ENCODE peak calls at places on chromosomes 11 and 22, in six cellular contexts. F, U, S, G, P and R are unnamed samples.

GRCh38 chr11:8971917-8972316 is 7.7 kb upstream of the TMEM9B start:
- DNase-seq in U (no peak), F (no peak), S (no peak), P (no peak), G (no peak), R (no peak)

GRCh38 chr11:72578051-72578450 is 96.2 kb downstream of the PDE2A start:
- DNase-seq in P (peak; percentile 10), U (no peak), S (no peak), G (no peak), F (no peak), R (no peak)

GRCh38 chr11:3111919-3112690 is 53.0 kb downstream of the OSBPL5 start:
- DNase-seq in S (no peak), G (no peak), F (no peak), U (no peak), P (no peak), R (no peak)

GRCh38 chr11:68977781-68978625 is 2.8 kb downstream of the MRGPRD start:
- DNase-seq in P (peak; percentile 36), F (peak; percentile 54), G (no peak), U (no peak), S (no peak), R (peak; percentile 4)

GRCh38 chr22:37018815-37019308 is 385 bp downstream of the TST start:
- DNase-seq in S (peak; percentile 59), U (peak; percentile 21), F (peak; percentile 80), P (peak; percentile 84), G (no peak), R (peak; percentile 63)

GRCh38 chr11:77154381-77155081 is 26.5 kb downstream of the MYO7A start:
- DNase-seq in U (no peak), G (no peak), F (no peak), S (no peak), P (no peak), R (no peak)

GRCh38 chr11:70672991-70673670 is 274.8 kb downstream of the CTTN start:
- DNase-seq in U (no peak), P (no peak), S (no peak), G (no peak), F (no peak), R (no peak)

GRCh38 chr11:10023202-10023601 is 270.8 kb downstream of the SBF2 start:
- DNase-seq in P (no peak), S (no peak), G (no peak), F (no peak), U (no peak), R (no peak)

GRCh38 chr11:102429691-102430090 is 22.9 kb downstream of the TMEM123 start:
- DNase-seq in G (no peak), F (no peak), U (no peak), P (no peak), S (no peak), R (no peak)

GRCh38 chr22:30178180-30179126 is 68.1 kb downstream of the LIF start:
- DNase-seq in F (no peak), G (no peak), S (peak; percentile 12), U (no peak), P (no peak), R (no peak)

GRCh38 chr22:47164514-47165337 is 402.3 kb downstream of the TBC1D22A start:
- DNase-seq in F (peak; percentile 50), P (peak; percentile 26), U (no peak), S (no peak), G (no peak), R (peak; percentile 8)

GRCh38 chr11:96794152-96794551 is 404.3 kb downstream of the JRKL start:
- DNase-seq in F (no peak), U (no peak), P (peak; percentile 54), G (no peak), S (peak; percentile 73), R (no peak)

GRCh38 chr22:42908082-42908746 is 51.1 kb upstream of the ARFGAP3 start:
- DNase-seq in G (no peak), U (no peak), S (no peak), P (no peak), F (no peak), R (no peak)

GRCh38 chr11:108670381-108670930 is 5.6 kb downstream of the DDX10 start:
- DNase-seq in G (no peak), P (no peak), F (no peak), U (no peak), S (peak; percentile 16), R (no peak)

GRCh38 chr11:117809236-117810055 is 12.4 kb upstream of the DSCAML1 start:
- DNase-seq in F (peak; percentile 77), P (peak; percentile 87), G (no peak), S (peak; percentile 81), U (peak; percentile 84), R (no peak)

GRCh38 chr22:37659066-37659896 is 758 bp downstream of the PDXP start:
- DNase-seq in G (no peak), F (no peak), U (no peak), S (no peak), P (no peak), R (peak; percentile 44)

GRCh38 chr11:19239039-19239438 is 1.7 kb downstream of the E2F8 start:
- DNase-seq in S (no peak), P (no peak), G (no peak), U (no peak), F (no peak), R (no peak)

GRCh38 chr11:75470681-75471080 is 37.7 kb upstream of the KLHL35 start:
- DNase-seq in U (no peak), P (no peak), G (no peak), F (no peak), S (no peak), R (peak; percentile 3)

GRCh38 chr11:76768091-76769047 is 14.8 kb upstream of the TSKU start:
- DNase-seq in F (no peak), P (peak; percentile 82), G (no peak), U (no peak), S (peak; percentile 61), R (no peak)

GRCh38 chr11:68827733-68828132 is 14.0 kb downstream of the CPT1A start:
- DNase-seq in U (no peak), P (no peak), S (no peak), G (no peak), F (no peak), R (no peak)

DNA sequence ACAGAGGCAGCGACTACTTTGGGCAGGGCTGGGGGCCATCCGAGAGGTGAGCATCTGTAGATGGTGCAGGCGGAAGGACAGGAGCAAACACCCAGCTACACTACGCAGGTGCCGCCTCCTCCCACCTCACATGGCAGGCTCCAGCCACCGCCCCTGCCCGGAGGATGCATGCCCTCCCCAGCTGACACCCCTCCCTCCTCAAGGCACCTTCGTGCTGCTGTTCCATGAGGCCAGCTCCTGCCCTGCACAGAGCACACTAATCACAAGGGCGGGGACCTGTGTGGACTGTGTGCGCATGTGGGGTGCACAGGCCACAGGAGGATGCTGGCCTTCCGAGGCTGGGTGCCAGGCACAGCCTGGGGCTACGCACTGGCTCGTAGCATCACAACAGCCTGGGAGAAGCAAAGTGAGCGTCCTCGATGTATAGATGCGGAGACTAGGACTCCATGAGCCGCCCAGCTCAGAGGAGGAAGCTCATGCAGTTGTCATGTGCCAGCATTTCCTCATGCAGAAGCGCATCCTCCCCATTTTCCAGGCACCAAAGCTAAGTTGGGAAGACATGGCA is 32.8 kb upstream of the HMOX1 start:
- DNase-seq in F (no peak), G (no peak), U (no peak), S (no peak), P (no peak), R (no peak)
- H3K4me1 ChIP-seq in F (peaks cover 23% of the 10 kb centered on the region), G (peaks cover 32% of the 10 kb centered on the region), U (peaks cover 25% of the 10 kb centered on the region), S (peaks cover 13% of the 10 kb centered on the region), P (no peaks in the 10 kb centered on the region), R (peaks cover 12% of the 10 kb centered on the region)

GRCh38 chr11:104151404-104152204 is 12.3 kb downstream of the PDGFD start:
- DNase-seq in G (no peak), S (peak; percentile 58), F (no peak), P (no peak), U (no peak), R (no peak)
- TF ChIP-seq CTCF in G (peak; percentile 30), S (peak; percentile 73), F (no peak), P (peak; percentile 69), U (no peak), R (no peak)

GRCh38 chr11:123132881-123133280 is 62.2 kb downstream of the CLMP start:
- DNase-seq in F (no peak), S (no peak), P (no peak), G (no peak), U (no peak), R (no peak)

GRCh38 chr11:123137496-123138270 is 57.4 kb downstream of the CLMP start:
- DNase-seq in S (peak; percentile 97), G (no peak), U (no peak), P (peak; percentile 85), F (peak; percentile 94), R (peak; percentile 27)

GRCh38 chr11:123139206-123139605 is 55.8 kb downstream of the CLMP start:
- DNase-seq in G (no peak), U (no peak), S (no peak), F (no peak), P (no peak), R (no peak)

DNA sequence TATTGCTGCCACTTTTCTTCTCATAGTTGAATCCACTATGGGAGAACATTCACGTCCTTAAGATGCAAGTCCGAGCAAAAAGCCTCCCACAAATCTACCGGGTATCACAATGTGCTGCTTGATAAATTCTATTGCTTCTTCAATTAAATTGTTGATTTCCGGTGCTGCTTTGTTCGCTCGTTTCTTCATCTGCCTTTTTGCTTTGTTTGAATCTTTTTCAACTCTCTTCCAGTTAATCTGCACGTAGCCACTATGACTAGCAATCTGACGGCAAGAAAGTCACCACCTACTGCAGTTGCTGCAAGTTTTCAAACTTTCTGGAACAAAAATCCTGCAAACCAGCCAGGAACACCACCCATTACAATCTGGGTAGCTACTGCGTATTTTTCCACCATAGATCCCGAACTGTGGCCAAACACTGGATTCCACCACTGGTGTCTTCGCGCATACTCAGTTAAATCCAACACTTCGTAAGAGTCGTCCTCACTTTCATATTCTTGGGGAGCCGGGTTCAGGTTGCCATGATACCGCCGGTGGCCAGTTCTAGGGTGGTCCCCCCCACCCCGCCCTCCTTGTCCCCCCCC is 59.1 kb downstream of the CLMP start:
- DNase-seq in G (no peak), S (peak; percentile 92), F (peak; percentile 69), P (no peak), U (no peak), R (no peak)
- H3K4me3 ChIP-seq in G (no peak overlapping the region), S (peak overlapping the region; percentile 1), F (no peak overlapping the region), P (no peak overlapping the region), U (no peak overlapping the region), R (no peak overlapping the region)

DNA sequence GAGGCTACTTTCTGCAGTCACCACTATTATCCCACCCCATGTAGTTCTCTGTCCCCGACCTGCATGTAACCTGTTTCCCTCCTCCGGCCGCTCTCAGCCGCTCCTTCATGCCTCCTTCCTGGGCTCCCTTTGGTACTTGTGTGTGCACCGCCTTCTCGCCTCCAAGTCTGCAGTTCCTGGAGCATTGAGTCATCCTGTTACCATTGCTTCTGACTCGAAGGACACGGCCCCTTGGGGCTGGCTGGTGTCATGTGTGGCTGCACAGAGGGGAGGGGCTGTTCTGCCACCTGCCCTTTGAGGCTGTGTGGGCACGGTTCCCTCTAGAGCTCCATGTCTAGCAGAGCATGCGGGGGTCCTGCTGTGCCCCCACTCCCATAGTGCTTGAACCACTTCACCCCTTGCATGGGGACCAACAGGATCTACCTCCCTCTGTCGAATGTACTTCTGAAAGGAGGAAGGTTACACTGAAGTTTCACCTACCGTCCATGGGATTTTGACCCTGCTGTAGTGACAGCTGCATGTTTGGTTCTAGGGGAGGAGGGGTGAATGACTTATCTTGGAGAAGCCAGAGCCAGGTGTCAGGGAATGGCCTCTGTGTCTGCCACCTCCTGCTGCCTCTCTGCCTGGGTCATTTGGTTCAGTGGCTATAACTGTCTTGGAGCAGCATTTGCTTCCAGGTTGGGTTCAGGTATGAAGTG is 39.6 kb downstream of the BCR start:
- DNase-seq in P (peak; percentile 82), U (no peak), S (peak; percentile 43), G (peak; percentile 67), F (peak; percentile 79), R (no peak)
- H3K4me1 ChIP-seq in P (peaks cover 40% of the 10 kb centered on the region), U (peaks cover 31% of the 10 kb centered on the region), S (peaks cover 48% of the 10 kb centered on the region), G (peaks cover 44% of the 10 kb centered on the region), F (peaks cover 88% of the 10 kb centered on the region), R (peaks cover 17% of the 10 kb centered on the region)